ENCODE peak calls at places on chromosomes 16 and 17, in four cellular contexts. L is GM12878, I is K562, K is H1. P is an unnamed sample.

GRCh38 chr16:87347932-87348615 is 30.9 kb upstream of the C16orf95 start:
- DNase-seq in L (no peak), I (no peak), K (no peak), P (no peak)

GRCh38 chr17:31310877-31311276 is 3.0 kb downstream of the EVI2B start:
- DNase-seq in L (no peak), I (no peak), K (no peak), P (no peak)

GRCh38 chr17:77163001-77163400 is 22.2 kb downstream of the SEC14L1 start:
- DNase-seq in L (no peak), I (no peak), K (no peak), P (no peak)

GRCh38 chr16:4315185-4316102 is at the start of gene GLIS2:
- DNase-seq in L (no peak), I (peak), K (no peak), P (peak)

GRCh38 chr16:53053967-53054669 is 673 bp upstream of the CHD9 start:
- DNase-seq in L (no peak), I (peak), K (no peak), P (no peak)

GRCh38 chr17:53628011-53628410 is 194.7 kb upstream of the KIF2B start:
- DNase-seq in L (no peak), I (no peak), K (no peak), P (no peak)

GRCh38 chr17:39863918-39864746 is at the start of gene IKZF3:
- DNase-seq in L (no peak), I (peak), K (peak), P (no peak)

GRCh38 chr16:75458439-75458838 is 6.0 kb downstream of the TMEM170A start:
- DNase-seq in L (no peak), I (no peak), K (no peak), P (no peak)

GRCh38 chr17:42674755-42675347 is 1.9 kb downstream of the PLEKHH3 start:
- DNase-seq in L (no peak), I (peak), K (no peak), P (no peak)

GRCh38 chr17:9021158-9021984 is at the start of gene NTN1:
- DNase-seq in L (no peak), I (peak), K (no peak), P (no peak)

GRCh38 chr17:82007228-82007494 is 15.5 kb downstream of the CENPX start:
- DNase-seq in L (no peak), I (no peak), K (no peak), P (no peak)

GRCh38 chr17:83171661-83172060 is 92.3 kb downstream of the METRNL start:
- DNase-seq in L (no peak), I (peak), K (no peak), P (no peak)

GRCh38 chr16:57566436-57566835 is 24.0 kb downstream of the ADGRG5 start:
- DNase-seq in L (no peak), I (peak), K (no peak), P (no peak)

GRCh38 chr16:82432261-82432660 is 194.5 kb upstream of the CDH13 start:
- DNase-seq in L (no peak), I (no peak), K (no peak), P (no peak)

GRCh38 chr16:10255728-10256127 is 73.5 kb upstream of the GRIN2A start:
- DNase-seq in L (no peak), I (no peak), K (no peak), P (no peak)

GRCh38 chr17:17028878-17029535 is 13.2 kb upstream of the MPRIP start:
- DNase-seq in L (no peak), I (no peak), K (no peak), P (no peak)

GRCh38 chr16:79703066-79703465 is 102.5 kb upstream of the MAF start:
- DNase-seq in L (no peak), I (no peak), K (no peak), P (no peak)

GRCh38 chr16:89044394-89045180 is 49.1 kb upstream of the ACSF3 start:
- DNase-seq in L (no peak), I (no peak), K (no peak), P (no peak)

GRCh38 chr16:78133919-78134318 is 34.5 kb downstream of the WWOX start:
- DNase-seq in L (no peak), I (no peak), K (no peak), P (no peak)

GRCh38 chr17:76318586-76318985 is 10.5 kb upstream of the QRICH2 start:
- DNase-seq in L (no peak), I (no peak), K (no peak), P (no peak)

GRCh38 chr16:49521706-49522325 is 148.2 kb downstream of the C16orf78 start:
- DNase-seq in L (no peak), I (no peak), K (no peak), P (no peak)

GRCh38 chr16:3012828-3013420 is at the start of gene CLDN9:
- DNase-seq in L (no peak), I (no peak), K (no peak), P (no peak)

GRCh38 chr17:68491864-68492263 is 20.4 kb upstream of the PRKAR1A start:
- DNase-seq in L (no peak), I (no peak), K (no peak), P (no peak)

GRCh38 chr17:77433385-77434135 is 292.8 kb downstream of the SEC14L1 start:
- DNase-seq in L (no peak), I (no peak), K (no peak), P (no peak)

GRCh38 chr17:73770115-73770848 is 126.0 kb upstream of the SDK2 start:
- DNase-seq in L (no peak), I (no peak), K (no peak), P (peak)

GRCh38 chr17:71461504-71462197 is 659.2 kb upstream of the SOX9 start:
- DNase-seq in L (no peak), I (no peak), K (no peak), P (no peak)

GRCh38 chr17:17496189-17497064 is at the start of gene RASD1:
- DNase-seq in L (no peak), I (peak), K (no peak), P (no peak)

GRCh38 chr17:70855401-70856054 is 686.2 kb downstream of the KCNJ2 start:
- DNase-seq in L (no peak), I (no peak), K (no peak), P (no peak)

GRCh38 chr16:21194771-21195301 is 16.5 kb downstream of the ZP2 start:
- DNase-seq in L (no peak), I (no peak), K (no peak), P (no peak)

GRCh38 chr17:38815576-38816193 is 9.4 kb downstream of the CWC25 start:
- DNase-seq in L (no peak), I (peak), K (no peak), P (no peak)

GRCh38 chr17:6257339-6257738 is 177.6 kb downstream of the AIPL1 start:
- DNase-seq in L (no peak), I (no peak), K (no peak), P (no peak)

GRCh38 chr16:46996391-46996790 is 22.9 kb upstream of the DNAJA2 start:
- DNase-seq in L (no peak), I (no peak), K (no peak), P (no peak)

GRCh38 chr17:83148317-83149044 is 69.1 kb downstream of the METRNL start:
- DNase-seq in L (no peak), I (no peak), K (no peak), P (no peak)

GRCh38 chr17:15882058-15882720 is 62.7 kb upstream of the ADORA2B start:
- DNase-seq in L (no peak), I (no peak), K (no peak), P (no peak)

GRCh38 chr17:81385320-81386111 is 9.7 kb upstream of the BAHCC1 start:
- DNase-seq in L (no peak), I (no peak), K (no peak), P (no peak)

GRCh38 chr17:1645207-1646171 is at the start of gene SCARF1:
- DNase-seq in L (no peak), I (no peak), K (no peak), P (no peak)

DNA sequence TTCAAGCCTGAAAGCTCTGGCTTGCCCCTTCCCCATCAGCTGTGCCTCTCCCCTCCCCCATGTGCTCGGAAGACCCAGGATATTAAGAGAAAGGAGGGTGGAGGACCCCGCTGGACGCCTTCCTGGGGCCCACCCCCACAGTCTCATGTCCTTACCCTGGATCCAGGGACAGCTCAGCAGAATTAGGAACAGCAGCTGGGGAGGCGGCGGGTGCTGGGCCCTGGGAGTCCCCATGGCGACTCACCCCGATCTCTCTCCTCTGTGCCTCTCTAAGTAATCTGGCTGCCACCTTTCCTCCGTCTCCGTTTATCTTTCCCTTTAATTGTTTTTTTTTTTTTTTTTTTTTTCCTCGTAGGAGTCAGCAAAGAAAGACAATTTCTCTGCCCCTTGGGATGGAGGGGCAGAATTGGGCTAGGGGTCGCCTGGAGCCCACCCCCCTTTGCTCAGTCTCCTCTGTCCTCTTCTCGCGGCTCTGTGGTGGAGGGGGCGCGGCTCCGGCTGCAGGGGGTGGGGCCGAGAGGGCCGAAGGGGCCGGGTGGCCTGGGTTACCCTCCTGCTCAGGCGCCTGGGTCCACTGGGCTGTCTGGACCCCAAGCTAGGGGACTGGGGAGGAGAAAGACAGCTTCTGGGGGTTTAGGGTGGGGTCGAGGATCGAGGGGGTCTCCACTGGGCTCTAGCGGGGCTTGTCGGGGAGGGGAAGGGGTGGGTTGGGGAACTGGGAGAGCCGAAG is 399 bp downstream of the SEZ6L2 start:
- DNase-seq in L (no peak), I (peak), K (no peak), P (no peak)
- TF ChIP-seq POLR2A in L (no peak), I (no peak), K (no peak), P (no peak)

DNA sequence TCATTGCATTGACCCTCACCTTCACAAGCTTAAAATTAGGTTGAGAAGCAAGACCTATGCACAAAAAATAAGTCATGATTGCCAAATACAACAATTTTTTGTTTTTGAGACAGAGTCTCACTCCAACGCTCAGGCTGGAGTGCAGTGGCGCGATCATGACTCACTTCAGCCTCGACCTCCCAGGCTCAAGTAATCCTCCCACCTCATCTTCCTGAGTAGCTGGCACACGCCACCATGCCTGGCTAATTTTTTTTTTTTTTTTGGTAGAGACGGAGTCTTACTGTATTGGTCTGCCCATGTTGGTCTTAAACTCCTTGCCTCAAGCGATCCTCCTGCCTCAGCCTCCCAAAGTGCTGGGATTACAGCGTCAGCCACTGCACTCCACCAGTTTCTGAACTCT is 24.1 kb downstream of the ZNF652 start:
- DNase-seq in L (no peak), I (no peak), K (no peak), P (no peak)
- TF ChIP-seq EGR1 in L (no peak), I (no peak), K (no peak), P (no peak)

DNA sequence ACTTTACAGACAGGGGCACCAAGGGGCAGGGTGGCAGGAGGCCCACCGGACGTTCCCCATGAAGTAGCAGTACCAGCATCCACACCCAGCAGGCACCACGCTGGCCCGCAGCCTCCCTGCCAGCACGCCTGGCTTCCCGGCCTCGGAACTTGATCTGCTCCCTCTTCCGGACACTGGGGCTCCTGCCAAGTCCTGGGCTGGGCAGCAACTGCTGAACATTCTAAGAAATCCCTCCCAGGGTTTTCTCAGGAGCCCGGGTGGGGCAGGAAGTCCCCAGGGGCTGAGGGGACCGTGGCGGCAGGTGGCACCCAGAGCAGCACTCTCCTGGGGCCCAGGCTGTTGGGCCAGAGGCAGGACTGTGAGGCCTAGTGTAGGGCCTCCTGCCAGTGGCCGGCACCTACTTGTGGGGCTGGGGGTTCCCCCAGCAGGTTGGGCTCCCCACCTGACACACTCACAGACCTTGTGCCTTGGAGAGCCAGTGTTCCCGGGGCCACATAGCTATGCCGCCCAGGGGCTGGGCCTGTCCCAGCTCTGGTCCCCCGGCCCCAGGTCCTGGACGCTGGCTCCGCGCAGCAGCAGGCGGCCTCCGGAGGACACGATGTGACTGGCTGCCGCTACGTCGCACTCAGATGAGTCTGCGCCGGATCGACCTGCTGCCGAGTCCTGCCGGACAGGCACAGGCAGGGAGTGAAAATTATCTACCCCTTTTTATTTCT is 86.2 kb upstream of the CBX4 start:
- DNase-seq in L (no peak), I (no peak), K (no peak), P (no peak)
- TF ChIP-seq POLR2A in L (no peak), I (no peak), K (no peak), P (no peak)

DNA sequence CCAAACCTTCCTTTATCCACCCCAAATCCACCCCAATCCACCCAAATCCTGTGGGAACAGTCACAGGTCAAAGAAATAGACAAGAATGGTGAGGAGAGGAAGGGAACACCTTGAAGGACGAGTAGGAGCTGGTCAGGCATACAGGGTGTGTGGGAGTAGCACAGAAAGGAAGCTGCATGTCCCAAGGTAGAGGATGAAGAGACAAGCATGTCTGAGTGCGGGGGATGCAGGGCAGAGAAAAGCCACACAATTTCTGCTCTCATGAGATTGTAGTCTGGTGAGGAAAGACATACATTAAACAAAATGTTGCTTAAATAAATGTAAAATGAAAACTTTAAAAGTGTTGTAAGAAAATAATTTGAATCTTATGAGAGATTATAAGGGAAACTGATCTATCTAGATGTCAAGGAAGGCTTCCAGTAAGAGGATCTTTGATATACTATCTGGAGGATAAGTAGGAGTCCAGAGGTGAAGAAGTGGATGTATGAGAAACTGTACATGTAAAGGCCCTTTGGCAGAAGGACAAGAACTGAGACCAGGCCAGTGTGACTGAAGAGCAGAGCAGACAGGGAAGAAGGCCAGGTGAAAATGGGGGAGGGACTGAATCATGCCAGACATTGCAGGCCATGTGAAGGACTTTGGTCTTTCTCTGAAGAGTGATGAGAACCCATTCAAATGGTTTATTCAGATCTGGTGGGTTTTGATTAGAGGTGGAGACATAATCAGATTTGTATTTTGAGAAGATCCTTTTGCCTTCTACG is 18.6 kb downstream of the TMEM98 start:
- DNase-seq in L (no peak), I (peak), K (no peak), P (no peak)
- TF ChIP-seq EGR1 in L (no peak), I (peak), K (no peak), P (no peak)

GRCh38 chr16:1343428-1344242 is 8.0 kb downstream of the TSR3 start:
- DNase-seq in L (no peak), I (no peak), K (no peak), P (no peak)
- TF ChIP-seq POLR2A in L (no peak), I (no peak), K (no peak), P (no peak)

P was measured in HCT116.